ENCODE peak calls at places on chromosomes 3 and 15, in seven cellular contexts. U is heart right ventricle, R is AG09309, O is K562, J is kidney epithelial cell, M is cardiac fibroblast, T is epithelial cell of esophagus. C is an unnamed sample.

GRCh38 chr3:120420855-120421570 is 29.8 kb downstream of the FSTL1 start:
- DNase-seq in U (peak), M (peak), R (no peak), T (no peak), O (no peak), J (no peak), C (no peak)

GRCh38 chr3:141064255-141064926 is 13.2 kb downstream of the SPSB4 start:
- DNase-seq in M (no peak), O (no peak), T (no peak), R (no peak), J (no peak), U (no peak), C (no peak)

GRCh38 chr15:36982441-36982840 is 117.9 kb downstream of the MEIS2 start:
- DNase-seq in R (no peak), J (no peak), M (peak), U (no peak), O (no peak), T (no peak), C (no peak)

GRCh38 chr3:58994746-58995330 is 55.0 kb downstream of the CFAP20DC start:
- DNase-seq in T (peak), M (peak), U (peak), R (peak), J (peak), O (peak), C (peak)

GRCh38 chr3:151599103-151599672 is 134.5 kb upstream of the AADACL2 start:
- DNase-seq in R (no peak), T (no peak), M (no peak), J (no peak), O (peak), U (no peak), C (no peak)

GRCh38 chr3:99570061-99570460 is 68.3 kb upstream of the COL8A1 start:
- DNase-seq in M (no peak), J (no peak), U (no peak), R (no peak), T (no peak), O (no peak), C (no peak)

GRCh38 chr15:57792729-57793449 is 86.4 kb downstream of the POLR2M start:
- DNase-seq in U (no peak), R (no peak), M (no peak), O (no peak), J (no peak), T (peak), C (no peak)

GRCh38 chr3:35224571-35225280 is 414.6 kb upstream of the ARPP21 start:
- DNase-seq in U (no peak), M (no peak), R (no peak), J (no peak), T (no peak), O (no peak), C (no peak)

GRCh38 chr3:175857666-175858270 is 998.6 kb downstream of the NAALADL2 start:
- DNase-seq in U (no peak), J (no peak), O (no peak), T (no peak), M (no peak), R (no peak), C (no peak)

GRCh38 chr15:64695571-64695992 is 79.8 kb downstream of the RBPMS2 start:
- DNase-seq in M (no peak), T (no peak), U (peak), J (no peak), R (no peak), O (peak), C (no peak)

GRCh38 chr15:35481064-35481463 is 64.9 kb downstream of the DPH6 start:
- DNase-seq in T (no peak), U (no peak), M (no peak), J (no peak), O (no peak), R (no peak), C (no peak)

GRCh38 chr15:38701134-38701533 is 136.5 kb upstream of the RASGRP1 start:
- DNase-seq in R (no peak), M (no peak), U (no peak), O (no peak), T (no peak), J (no peak), C (no peak)

GRCh38 chr15:71182522-71182921 is 67.3 kb downstream of the THSD4 start:
- DNase-seq in U (no peak), M (peak), R (no peak), J (no peak), O (no peak), T (no peak), C (no peak)

GRCh38 chr3:63912768-63913588 is 795 bp upstream of the SCAANT1 start:
- DNase-seq in O (peak), M (peak), J (peak), R (no peak), T (peak), U (peak), C (peak)

GRCh38 chr15:43777293-43777819 is 590 bp upstream of the ELL3 start:
- DNase-seq in M (peak), U (peak), J (no peak), O (no peak), T (peak), R (no peak), C (peak)

GRCh38 chr3:98602078-98602678 is 8.8 kb upstream of the CPOX start:
- DNase-seq in O (peak), T (peak), R (peak), U (peak), M (peak), J (peak), C (peak)

GRCh38 chr3:179266701-179267211 is 15.8 kb upstream of the KCNMB3 start:
- DNase-seq in R (no peak), O (no peak), J (no peak), M (no peak), T (no peak), U (peak), C (no peak)

GRCh38 chr15:39462691-39463090 is 118.2 kb upstream of the THBS1 start:
- DNase-seq in M (peak), U (no peak), T (peak), R (no peak), J (no peak), O (no peak), C (no peak)

GRCh38 chr15:41851167-41851523 is 12.5 kb downstream of the PLA2G4B start:
- DNase-seq in R (no peak), O (no peak), T (no peak), J (no peak), U (no peak), M (peak), C (no peak)

GRCh38 chr15:74384566-74385441 is 17.4 kb upstream of the CYP11A1 start:
- DNase-seq in U (no peak), T (peak), O (no peak), J (no peak), M (no peak), R (no peak), C (peak)

GRCh38 chr15:49215768-49216739 is 46.0 kb downstream of the GALK2 start:
- DNase-seq in T (peak), U (peak), O (no peak), M (peak), R (no peak), J (peak), C (peak)

GRCh38 chr3:48655586-48655985 is 7.1 kb downstream of the CELSR3 start:
- DNase-seq in M (no peak), J (no peak), U (no peak), T (no peak), R (no peak), O (no peak), C (peak)

GRCh38 chr15:70376929-70377691 is 279.4 kb upstream of the TLE3 start:
- DNase-seq in M (peak), O (peak), J (peak), T (peak), U (peak), R (peak), C (no peak)

GRCh38 chr15:28913171-28913765 is 27.5 kb downstream of the APBA2 start:
- DNase-seq in U (no peak), O (no peak), T (no peak), M (no peak), R (no peak), J (no peak), C (no peak)

GRCh38 chr3:11434017-11434526 is 161.9 kb downstream of the ATG7 start:
- DNase-seq in M (peak), R (peak), O (no peak), T (peak), J (peak), U (peak), C (no peak)

GRCh38 chr3:172341482-172342059 is 106.7 kb downstream of the GHSR start:
- DNase-seq in U (no peak), J (no peak), T (peak), O (peak), M (peak), R (no peak), C (peak)

GRCh38 chr3:27632431-27633223 is 89.5 kb downstream of the EOMES start:
- DNase-seq in J (no peak), O (no peak), R (no peak), T (peak), M (peak), U (peak), C (peak)

GRCh38 chr3:159593927-159594605 is 394.6 kb upstream of the IL12A start:
- DNase-seq in O (no peak), U (no peak), J (no peak), M (peak), R (no peak), T (no peak), C (no peak)

GRCh38 chr3:65974505-65974904 is 64.2 kb downstream of the MAGI1 start:
- DNase-seq in J (no peak), O (no peak), M (no peak), R (no peak), T (no peak), U (no peak), C (no peak)

GRCh38 chr15:96037584-96037983 is 292.9 kb upstream of the NR2F2 start:
- DNase-seq in O (no peak), U (no peak), J (no peak), M (peak), R (peak), T (no peak), C (no peak)

GRCh38 chr3:136733317-136733833 is 18.8 kb downstream of the STAG1 start:
- DNase-seq in J (no peak), R (no peak), U (no peak), O (no peak), T (peak), M (peak), C (no peak)

GRCh38 chr3:134357914-134358811 is 16.1 kb downstream of the AMOTL2 start:
- DNase-seq in R (peak), U (no peak), M (peak), O (peak), J (peak), T (peak), C (peak)
- TF ChIP-seq CTCF in R (peak), U (no peak), M (peak), O (peak), J (peak), T (peak), C (peak)

GRCh38 chr3:15488002-15488401 is 33.5 kb downstream of the COLQ start:
- DNase-seq in R (no peak), T (no peak), O (no peak), J (no peak), M (no peak), U (no peak), C (no peak)
- TF ChIP-seq CTCF in R (no peak), T (no peak), O (no peak), J (no peak), M (no peak), U (no peak), C (no peak)

GRCh38 chr3:197137741-197138140 is 108.1 kb upstream of the MELTF start:
- DNase-seq in U (peak), O (no peak), J (no peak), M (no peak), R (no peak), T (no peak), C (no peak)
- TF ChIP-seq CTCF in U (no peak), O (no peak), J (no peak), M (no peak), R (no peak), T (no peak), C (no peak)

GRCh38 chr3:156445117-156445968 is 109.6 kb downstream of the SSR3 start:
- DNase-seq in J (no peak), M (peak), O (no peak), R (no peak), T (no peak), U (no peak), C (no peak)

GRCh38 chr3:156443079-156443478 is 111.8 kb downstream of the SSR3 start:
- DNase-seq in M (peak), J (no peak), O (no peak), T (no peak), U (no peak), R (no peak), C (no peak)

GRCh38 chr3:156449712-156450574 is 105.0 kb downstream of the SSR3 start:
- DNase-seq in M (peak), U (no peak), R (peak), T (peak), J (peak), O (peak), C (peak)

DNA sequence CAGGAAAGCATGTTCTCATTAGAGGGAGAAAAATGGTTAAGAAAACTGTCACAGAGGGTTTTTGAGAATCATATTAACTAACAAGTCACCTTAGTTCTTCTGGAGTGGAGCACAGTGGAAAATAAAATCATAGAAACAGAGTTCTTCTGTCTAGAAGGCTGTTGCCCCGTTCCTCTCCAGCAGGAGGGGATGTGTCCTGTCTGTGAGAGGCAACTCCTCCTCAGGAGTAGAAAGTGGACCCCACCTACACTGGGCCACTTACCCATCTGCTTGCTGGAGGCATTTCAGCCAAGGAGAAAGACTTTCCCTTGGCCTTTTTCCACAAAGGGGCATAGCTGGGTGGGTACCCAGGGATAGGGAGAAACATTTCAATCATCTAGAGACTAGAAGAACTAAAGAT is 106.6 kb downstream of the SSR3 start:
- DNase-seq in U (no peak), T (peak), J (no peak), R (peak), M (peak), O (peak), C (peak)
- TF ChIP-seq CTCF in U (no peak), T (peak), J (peak), R (peak), M (peak), O (peak), C (peak)

DNA sequence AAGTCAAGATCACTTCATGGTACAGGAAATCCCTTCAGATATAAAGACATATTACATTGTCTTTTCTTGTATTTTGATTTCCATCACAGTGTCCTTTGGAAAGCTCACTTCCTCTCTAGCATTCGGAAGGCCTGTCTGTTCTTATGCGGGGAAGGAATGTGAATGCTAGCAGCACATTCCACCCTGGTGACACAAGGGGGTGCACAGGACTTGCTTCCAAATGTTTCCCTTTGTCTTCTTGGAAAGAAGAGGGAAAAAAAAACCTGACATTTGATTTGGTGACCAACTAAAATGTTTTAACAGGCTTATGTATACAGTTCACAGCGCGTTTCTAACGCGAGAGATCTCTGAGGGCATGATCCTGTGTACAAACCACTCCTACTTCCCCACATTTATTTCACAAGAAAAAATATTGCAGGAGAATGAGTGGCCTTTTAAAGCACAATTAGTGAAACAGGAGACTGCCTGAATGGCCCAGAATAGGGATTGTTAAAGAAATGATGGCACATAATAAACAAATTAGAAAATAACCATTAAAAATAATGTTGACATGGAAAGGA is 107.5 kb upstream of the FXR1 start:
- DNase-seq in M (peak), U (peak), T (peak), R (no peak), O (no peak), J (no peak), C (no peak)
- TF ChIP-seq CTCF in M (peak), U (peak), T (peak), R (peak), O (peak), J (peak), C (no peak)

DNA sequence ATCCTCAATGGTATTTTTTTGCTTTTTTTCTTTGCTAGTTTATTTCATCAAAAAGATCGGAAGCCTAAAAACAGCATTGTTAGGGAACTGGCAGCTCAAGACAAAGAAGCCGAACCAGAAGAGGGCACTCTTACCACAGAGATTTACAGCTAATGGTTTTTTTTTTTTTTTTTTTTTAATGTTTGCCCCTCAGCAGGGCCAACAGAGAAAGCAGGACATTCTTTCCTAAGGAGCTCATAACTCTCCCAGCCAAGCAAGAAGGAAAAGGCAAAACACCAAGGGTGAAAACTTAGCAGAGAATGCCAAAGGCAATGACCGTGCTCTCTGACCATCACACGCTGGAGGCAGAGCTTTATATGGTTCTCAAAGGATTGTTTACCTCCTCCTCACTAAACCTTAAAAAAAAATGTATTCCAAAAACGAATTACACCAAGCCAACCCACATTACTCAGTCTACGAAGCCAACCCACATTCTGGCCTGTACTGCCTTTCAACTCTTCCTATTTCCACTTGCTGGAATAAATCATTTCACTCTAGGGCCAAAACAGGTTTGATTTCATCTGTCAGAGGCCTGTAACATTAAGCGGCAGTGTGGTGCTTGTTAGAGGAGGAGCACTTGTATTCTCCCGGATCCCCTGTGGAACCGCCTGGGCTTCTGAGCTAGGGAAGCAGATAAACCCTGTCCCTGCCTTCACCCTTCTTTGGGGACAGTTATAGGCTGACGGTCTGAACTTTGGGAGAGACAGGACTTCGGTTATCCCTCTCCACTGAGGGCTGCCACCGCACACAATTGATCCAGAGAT is 35.6 kb upstream of the GYG1 start:
- DNase-seq in J (peak), T (peak), M (peak), O (no peak), R (peak), U (peak), C (peak)
- TF ChIP-seq CTCF in J (peak), T (peak), M (peak), O (peak), R (peak), U (peak), C (peak)

C was measured in GM13977.